ENCODE peak calls at places on chromosomes 6 and 20, in six cellular contexts. J is colonic mucosa, M is WTC11, Y is right atrium auricular region, S is breast epithelium, T is fibroblast of mammary gland. K is an unnamed sample.

GRCh38 chr6:148154648-148155047 is 188.0 kb upstream of the SASH1 start:
- DNase-seq in M (no peak), S (no peak), T (no peak), Y (no peak), J (no peak), K (no peak)

GRCh38 chr6:34680802-34681515 is 15.6 kb downstream of the ILRUN start:
- DNase-seq in S (no peak), J (no peak), Y (no peak), T (peak; percentile 76), M (no peak), K (no peak)

GRCh38 chr20:37295001-37295400 is 5.5 kb downstream of the MANBAL start:
- DNase-seq in Y (no peak), M (no peak), J (no peak), T (peak; percentile 99), S (no peak), K (no peak)

GRCh38 chr6:30821862-30822784 is 62.2 kb upstream of the DDR1 start:
- DNase-seq in T (peak; percentile 51), Y (no peak), M (no peak), S (no peak), J (no peak), K (no peak)

GRCh38 chr20:11242320-11242719 is 568.5 kb upstream of the JAG1 start:
- DNase-seq in T (no peak), M (no peak), J (no peak), Y (no peak), S (no peak), K (no peak)

GRCh38 chr6:92469429-92469828 is 949.9 kb downstream of the EPHA7 start:
- DNase-seq in S (no peak), Y (no peak), T (no peak), M (no peak), J (no peak), K (no peak)

GRCh38 chr6:74277749-74278148 is 581.7 kb downstream of the CD109 start:
- DNase-seq in T (no peak), S (no peak), Y (no peak), M (no peak), J (no peak), K (no peak)

GRCh38 chr6:162147281-162147680 is 580.3 kb downstream of the PRKN start:
- DNase-seq in J (no peak), M (no peak), Y (no peak), S (no peak), T (no peak), K (no peak)

GRCh38 chr6:148761532-148761951 is 14.7 kb downstream of the UST start:
- DNase-seq in T (peak; percentile 18), M (no peak), Y (no peak), J (no peak), S (no peak), K (no peak)

GRCh38 chr6:46211917-46212316 is 41.1 kb upstream of the ENPP5 start:
- DNase-seq in M (no peak), T (no peak), Y (no peak), S (no peak), J (no peak), K (no peak)

GRCh38 chr6:20998748-20999448 is 464.6 kb downstream of the CDKAL1 start:
- DNase-seq in T (peak; percentile 6), Y (no peak), M (no peak), J (no peak), S (no peak), K (no peak)

GRCh38 chr6:32060966-32061655 is 22.9 kb downstream of the CYP21A2 start:
- DNase-seq in S (no peak), J (no peak), Y (no peak), T (no peak), M (no peak), K (no peak)

GRCh38 chr6:166112580-166112979 is 55.1 kb downstream of the TBXT start:
- DNase-seq in S (no peak), Y (no peak), T (peak; percentile 75), M (no peak), J (no peak), K (no peak)

DNA sequence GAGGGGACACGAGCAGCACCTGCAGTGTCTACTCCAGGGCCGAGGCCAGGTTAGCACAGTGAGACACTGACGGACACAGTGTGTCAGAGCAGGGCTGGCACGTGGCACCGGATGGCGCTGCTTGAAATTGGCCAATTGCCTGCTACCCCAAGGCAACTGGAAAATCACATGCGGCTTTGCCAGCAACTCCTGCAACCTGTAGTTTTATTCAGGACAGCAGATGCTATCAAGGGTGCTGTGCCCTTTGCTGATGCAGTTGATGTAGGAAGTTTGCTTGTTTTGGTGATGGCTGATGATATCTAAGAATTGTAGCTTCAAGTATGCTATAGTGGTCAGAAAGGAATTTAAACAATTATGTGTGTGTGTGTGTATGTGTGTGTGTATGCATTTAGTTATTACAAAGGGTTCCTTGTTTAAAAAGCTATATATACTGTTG is 25.9 kb downstream of the RIN2 start:
- DNase-seq in S (peak; percentile 89), J (no peak), M (no peak), T (no peak), Y (peak; percentile 68), K (no peak)
- TF ChIP-seq CTCF in S (no peak), J (no peak), M (no peak), T (no peak), Y (no peak), K (no peak)

DNA sequence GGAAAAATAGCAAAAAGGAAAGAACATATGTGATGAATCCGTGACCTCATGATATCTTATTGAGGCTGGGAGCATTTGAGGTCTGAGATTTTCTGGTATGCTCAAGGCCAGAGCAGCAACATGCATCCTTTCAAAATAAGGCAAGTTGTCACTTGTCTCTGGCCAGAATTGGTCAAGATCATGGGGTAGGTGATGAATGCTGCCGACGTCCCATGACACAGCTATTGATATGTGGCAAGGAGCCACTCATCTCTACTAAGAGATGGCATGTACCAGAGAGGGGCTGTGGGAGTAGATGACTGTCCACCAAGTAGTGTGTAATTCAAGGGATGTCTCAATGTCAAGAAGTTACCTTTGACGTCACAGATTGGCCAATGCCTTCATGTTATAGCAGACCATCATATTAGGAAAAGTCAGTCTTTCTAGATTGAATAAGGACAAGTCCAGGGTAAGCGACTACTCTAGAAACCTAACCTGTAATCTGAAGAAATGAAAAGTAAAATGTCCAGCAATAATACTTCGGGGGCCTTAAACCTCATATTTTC is 527.4 kb downstream of the BMP2 start:
- DNase-seq in J (no peak), S (no peak), Y (no peak), M (no peak), T (no peak), K (no peak)
- TF ChIP-seq CTCF in J (no peak), S (no peak), Y (no peak), M (no peak), T (no peak), K (no peak)

DNA sequence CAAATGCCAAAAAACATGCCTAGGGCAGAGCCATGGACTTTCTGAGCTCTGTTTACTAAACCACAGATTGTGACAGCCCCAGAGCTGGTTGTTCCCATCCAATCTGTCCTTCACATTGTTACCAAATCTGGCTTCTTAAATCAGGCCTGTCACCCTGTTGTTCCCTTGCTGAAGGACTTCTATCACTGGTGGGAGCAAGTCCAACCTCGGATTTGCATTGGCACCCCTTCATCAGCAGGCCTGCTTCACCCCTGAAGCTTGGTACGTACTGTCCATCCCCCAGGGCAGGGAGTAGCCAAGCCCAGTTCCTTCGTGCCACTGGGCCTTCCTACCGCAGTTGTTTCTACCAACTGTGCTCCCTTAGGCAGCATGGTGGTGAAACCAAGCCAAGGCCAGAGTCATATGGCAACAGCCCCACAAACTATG is 357.3 kb upstream of the JARID2 start:
- DNase-seq in J (no peak), S (no peak), M (no peak), Y (no peak), T (no peak), K (no peak)
- TF ChIP-seq CTCF in J (no peak), S (no peak), M (no peak), Y (no peak), T (no peak), K (no peak)

DNA sequence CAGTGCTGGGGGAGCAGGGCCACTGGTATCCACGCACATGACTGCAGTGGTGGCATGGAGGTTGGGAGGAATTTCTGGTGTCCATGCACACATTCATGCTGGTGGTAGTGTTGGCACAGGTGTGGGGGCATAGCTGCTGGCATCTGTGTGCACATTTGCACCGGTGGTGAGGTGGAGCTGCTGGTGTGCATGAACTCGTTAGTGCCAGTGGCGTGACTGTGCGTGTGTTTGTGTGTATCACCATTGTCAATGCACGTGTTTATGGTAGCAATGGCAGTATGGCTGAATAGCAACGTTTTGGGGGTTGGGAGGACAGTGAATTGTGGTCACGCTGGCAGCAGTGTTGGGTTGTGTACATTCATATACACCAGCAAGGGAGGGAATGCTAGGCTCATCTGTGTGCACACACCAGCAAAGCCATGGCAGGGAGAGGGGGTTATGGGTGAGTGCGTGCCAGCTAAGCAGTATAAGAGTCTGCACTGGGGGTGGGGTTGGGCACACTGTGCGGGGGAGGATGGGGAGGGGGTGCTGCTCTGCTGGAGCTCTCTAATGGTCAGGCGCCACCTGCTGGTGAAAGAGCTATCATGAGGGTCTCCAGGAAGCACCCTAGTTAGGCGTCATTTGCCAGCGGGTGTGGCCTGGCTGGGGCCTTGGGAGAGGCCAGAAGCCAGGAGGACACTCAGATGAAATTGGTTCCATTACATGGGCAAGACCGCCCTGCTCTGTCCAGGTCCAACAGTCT is 626.1 kb upstream of the ID4 start:
- DNase-seq in M (peak; percentile 83), S (no peak), Y (no peak), J (no peak), T (no peak), K (peak; percentile 19)
- TF ChIP-seq CTCF in M (peak; percentile 74), S (no peak), Y (peak; percentile 34), J (no peak), T (no peak), K (peak; percentile 41)

GRCh38 chr6:12288844-12289654 is 1.1 kb upstream of the EDN1 start:
- DNase-seq in J (peak; percentile 87), Y (no peak), T (peak; percentile 63), S (no peak), M (peak; percentile 73), K (peak; percentile 62)
- TF ChIP-seq CTCF in J (peak; percentile 81), Y (peak; percentile 67), T (peak; percentile 93), S (peak; percentile 59), M (peak; percentile 62), K (peak; percentile 85)

DNA sequence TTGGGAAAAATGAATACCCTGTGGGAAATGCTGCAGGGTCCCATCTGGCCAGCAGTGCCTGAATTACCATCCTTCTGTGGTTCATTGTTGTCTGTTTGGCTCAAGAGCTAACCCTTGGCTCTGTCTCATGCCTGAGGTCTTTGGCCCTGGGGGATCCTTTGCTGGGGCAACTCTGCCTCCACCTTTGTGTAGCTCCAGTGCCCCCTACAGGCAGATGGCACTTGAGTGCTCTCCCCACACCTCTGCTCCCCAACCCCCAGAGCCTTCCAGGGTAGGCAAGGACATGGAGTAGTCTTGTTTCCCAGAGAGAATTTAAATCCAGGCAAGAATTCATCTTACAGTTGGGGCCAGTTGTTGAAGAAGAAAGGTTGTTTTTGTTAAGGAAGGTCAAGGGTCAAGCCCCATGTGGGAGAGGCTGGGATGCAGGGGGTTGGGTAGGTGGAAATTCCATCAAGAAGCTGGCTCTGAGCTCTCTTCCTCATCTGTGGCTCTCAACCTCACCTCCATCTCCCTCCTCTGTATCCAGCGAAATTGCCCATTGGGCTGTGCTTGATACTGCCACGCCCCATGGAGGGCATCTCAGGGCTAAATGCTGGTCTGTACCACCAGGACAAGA is 44.2 kb downstream of the ZNF831 start:
- DNase-seq in M (peak; percentile 86), J (peak; percentile 79), S (no peak), Y (peak; percentile 28), T (peak; percentile 16), K (peak; percentile 28)
- TF ChIP-seq CTCF in M (peak; percentile 56), J (peak; percentile 75), S (no peak), Y (no peak), T (peak; percentile 32), K (peak; percentile 51)

DNA sequence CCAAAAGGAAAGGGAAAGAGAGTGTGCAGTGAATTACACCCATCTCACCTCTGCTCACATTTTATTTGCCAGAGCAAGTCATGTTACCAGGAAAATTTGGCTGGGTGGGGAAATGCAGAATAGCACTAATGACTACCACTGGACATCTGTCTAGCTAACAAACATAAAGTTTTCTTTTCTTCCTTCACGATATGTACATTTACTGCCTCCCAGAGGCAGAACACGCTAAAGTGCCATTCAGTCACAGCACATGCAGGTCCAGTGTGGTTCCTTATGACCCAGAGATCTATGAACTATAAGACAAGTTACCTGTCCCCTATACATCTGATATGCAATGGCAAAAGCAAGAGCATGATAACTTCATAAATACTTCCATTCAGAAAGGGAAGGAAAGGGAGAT is 194.1 kb downstream of the OGFRL1 start:
- DNase-seq in J (no peak), Y (no peak), M (no peak), S (no peak), T (peak; percentile 51), K (no peak)
- TF ChIP-seq CTCF in J (no peak), Y (no peak), M (no peak), S (no peak), T (peak; percentile 37), K (no peak)

K was measured in neural crest cell.